ENCODE peak calls at places on chromosomes 12 and 14, in four cellular contexts. G, U, K and I are unnamed samples. For H3K4me1, the result is how much of the 10 kb centered on the place peaks cover.

GRCh38 chr12:69623970-69624369 is 13.3 kb upstream of the LRRC10 start:
- DNase-seq in G (peak), U (no peak), K (no peak), I (no peak)

GRCh38 chr12:87603727-87604126 is 425.5 kb downstream of the C12orf50 start:
- DNase-seq in G (peak), U (no peak), K (no peak), I (no peak)

GRCh38 chr14:105021656-105022275 is 883 bp upstream of the CDCA4 start:
- DNase-seq in G (peak), U (peak), K (no peak), I (no peak)

GRCh38 chr12:56630180-56630632 is at the start of gene BAZ2A:
- DNase-seq in G (peak), U (peak), K (no peak), I (no peak)

GRCh38 chr12:130589391-130590317 is 126.4 kb downstream of the RIMBP2 start:
- DNase-seq in G (no peak), U (no peak), K (no peak), I (no peak)

GRCh38 chr12:15151141-15152091 is 69.8 kb downstream of the RERG start:
- DNase-seq in G (no peak), U (peak), K (no peak), I (no peak)

GRCh38 chr12:131187602-131188001 is 233.9 kb downstream of the ADGRD1 start:
- DNase-seq in G (no peak), U (no peak), K (no peak), I (no peak)

GRCh38 chr12:109888179-109889020 is 8.1 kb upstream of the GLTP start:
- DNase-seq in G (peak), U (peak), K (no peak), I (peak)

GRCh38 chr12:131049569-131050339 is 96.0 kb downstream of the ADGRD1 start:
- DNase-seq in G (no peak), U (no peak), K (no peak), I (no peak)

GRCh38 chr12:26520869-26521268 is 312.1 kb downstream of the ITPR2 start:
- DNase-seq in G (no peak), U (no peak), K (no peak), I (no peak)

GRCh38 chr14:89618309-89618708 is 201.3 kb upstream of the FOXN3 start:
- DNase-seq in G (no peak), U (peak), K (no peak), I (no peak)

GRCh38 chr12:123351349-123351748 is 13.3 kb downstream of the SBNO1 start:
- DNase-seq in G (no peak), U (no peak), K (no peak), I (no peak)

GRCh38 chr12:64530566-64530965 is 78.6 kb downstream of the TBK1 start:
- DNase-seq in G (no peak), U (no peak), K (no peak), I (no peak)

GRCh38 chr12:121227294-121227693 is 17.4 kb downstream of the P2RX4 start:
- DNase-seq in G (no peak), U (peak), K (no peak), I (no peak)
- H2AFZ ChIP-seq in G (no peak), U (peak), K (no peak), I (no peak)

DNA sequence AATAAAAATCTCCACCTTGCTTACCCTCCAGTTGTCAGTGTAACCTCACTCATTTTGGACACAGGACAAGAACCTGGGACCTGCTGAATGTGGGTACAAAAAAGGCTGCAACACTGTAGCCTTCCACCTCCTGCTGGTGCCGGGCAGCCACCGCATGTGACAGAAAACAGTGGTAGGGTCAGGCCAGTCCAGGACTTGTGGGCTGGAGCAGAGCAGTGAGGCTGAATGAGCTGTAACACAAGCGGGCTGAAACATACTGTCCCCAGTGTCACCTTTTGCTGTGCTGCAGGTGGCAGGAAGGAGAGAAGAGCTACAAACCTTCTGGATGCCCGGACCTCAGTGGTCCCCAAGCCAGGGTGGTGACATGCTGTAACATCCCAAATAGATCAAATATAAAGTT is 465.4 kb upstream of the FOXG1 start:
- DNase-seq in G (no peak), U (no peak), K (no peak), I (no peak)
- H3K4me1 ChIP-seq in G (under half), U (under half), K (under half), I (under half)

GRCh38 chr14:53539489-53540126 is 386.5 kb upstream of the DDHD1 start:
- DNase-seq in G (peak), U (peak), K (peak), I (peak)
- H2AFZ ChIP-seq in G (no peak), U (peak), K (peak), I (no peak)

DNA sequence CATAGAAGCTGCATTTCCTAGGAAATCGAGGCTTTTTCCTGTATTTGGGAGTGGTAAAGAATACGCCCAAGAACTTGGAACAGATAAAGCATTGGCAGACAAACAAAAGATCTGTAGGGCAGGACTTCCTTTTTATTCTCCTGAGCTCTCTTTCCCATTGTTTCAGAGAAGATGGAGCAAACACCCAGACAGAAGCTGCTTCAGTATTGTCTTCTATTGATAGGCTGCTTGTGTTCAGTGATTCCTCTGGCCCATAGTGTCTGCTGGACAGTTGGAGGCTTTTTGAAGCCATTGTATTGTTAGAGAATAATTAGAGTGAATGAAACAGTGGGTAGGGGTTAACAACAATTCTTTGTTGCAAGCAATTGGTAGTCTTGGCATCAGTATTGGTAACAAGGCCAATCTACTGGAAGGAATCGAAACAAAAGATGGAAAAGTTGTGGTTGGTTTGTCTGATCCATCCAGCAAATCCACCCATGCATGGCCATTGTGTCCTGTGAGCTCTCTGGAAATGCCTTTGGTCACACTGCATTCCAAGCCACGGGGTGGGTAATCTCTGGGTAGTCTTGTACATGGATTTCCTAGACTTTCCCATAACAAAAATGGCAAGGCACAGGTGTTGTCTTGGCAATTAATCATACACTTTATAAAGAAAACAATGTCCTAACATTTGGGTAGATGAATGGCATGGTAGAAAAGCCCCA is 424.8 kb downstream of the RAD51B start:
- DNase-seq in G (no peak), U (no peak), K (no peak), I (no peak)
- H3K4me1 ChIP-seq in G (under half), U (under half), K (under half), I (under half)

DNA sequence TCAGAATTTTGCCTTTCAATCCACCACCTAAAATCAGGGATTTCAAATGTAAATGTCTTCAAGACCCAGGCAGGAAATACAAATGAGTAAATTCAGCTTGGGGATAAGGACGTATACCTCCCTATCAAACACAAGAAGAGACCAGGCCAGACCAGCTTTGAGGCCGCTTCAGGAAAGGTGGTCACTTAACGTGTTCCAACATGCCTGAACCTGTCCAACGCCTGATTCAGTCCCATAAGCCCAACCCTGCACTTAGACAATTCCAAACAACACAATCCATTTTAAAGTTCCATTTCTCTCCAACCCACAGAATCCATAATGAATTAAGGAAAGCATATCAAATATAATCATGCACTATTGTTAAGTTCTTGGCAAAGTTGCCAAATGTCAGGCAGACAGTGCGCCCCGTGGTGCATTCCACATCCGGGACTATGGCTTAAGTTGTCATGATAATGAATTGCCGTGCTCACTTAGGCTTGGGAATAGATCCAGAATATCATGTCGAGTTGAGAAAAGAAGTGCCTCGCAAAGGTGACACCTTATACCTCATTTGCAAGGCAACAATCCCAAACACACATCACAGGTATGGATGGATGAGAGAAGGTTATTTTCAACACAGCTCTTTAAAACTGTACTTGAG is 35.5 kb downstream of the CCDC60 start:
- DNase-seq in G (no peak), U (no peak), K (no peak), I (no peak)
- H2AFZ ChIP-seq in G (no peak), U (no peak), K (no peak), I (no peak)

GRCh38 chr12:67676624-67677023 is 28.1 kb downstream of the DYRK2 start:
- DNase-seq in G (peak), U (peak), K (no peak), I (no peak)
- H3K4me1 ChIP-seq in G (under half), U (under half), K (under half), I (under half)

GRCh38 chr12:55446334-55446733 is 2.5 kb downstream of the OR6C2 start:
- DNase-seq in G (no peak), U (peak), K (no peak), I (no peak)
- H2AFZ ChIP-seq in G (no peak), U (no peak), K (no peak), I (no peak)